ENCODE peak calls at places on chromosomes 7 and 10, in ten cellular contexts. O, N, E, J, G, W, X, L, V and H are unnamed samples.

GRCh38 chr10:89966211-89966610 is 264.8 kb downstream of the KIF20B start:
- DNase-seq in O (no peak), N (no peak), E (no peak), J (no peak), G (no peak), W (no peak), X (no peak), L (no peak), V (no peak), H (no peak)

GRCh38 chr7:30992414-30992813 is 28.7 kb downstream of the GHRHR start:
- DNase-seq in O (no peak), N (no peak), E (no peak), J (no peak), G (no peak), W (no peak), X (no peak), L (no peak), V (no peak), H (no peak)

GRCh38 chr7:142716596-142716995 is 32.7 kb upstream of the PRSS1 start:
- DNase-seq in O (no peak), N (no peak), E (no peak), J (no peak), G (no peak), W (no peak), X (no peak), L (no peak), V (no peak), H (no peak)

GRCh38 chr7:1567082-1567771 is 2.6 kb downstream of the PSMG3 start:
- DNase-seq in O (no peak), N (peak; percentile 68), E (no peak), J (no peak), G (no peak), W (no peak), X (no peak), L (no peak), V (no peak), H (peak; percentile 63)

GRCh38 chr7:134943785-134944400 is 42.4 kb upstream of the AGBL3 start:
- DNase-seq in O (peak; percentile 2), N (no peak), E (no peak), J (no peak), G (no peak), W (peak; percentile 8), X (no peak), L (no peak), V (peak; percentile 26), H (no peak)

GRCh38 chr10:78852856-78853255 is 215.9 kb upstream of the ZMIZ1 start:
- DNase-seq in O (no peak), N (peak; percentile 39), E (no peak), J (peak; percentile 69), G (no peak), W (no peak), X (peak; percentile 61), L (no peak), V (peak; percentile 4), H (peak; percentile 68)

GRCh38 chr7:157020514-157021070 is 10.1 kb upstream of the MNX1 start:
- DNase-seq in O (no peak), N (no peak), E (no peak), J (peak; percentile 41), G (no peak), W (no peak), X (peak; percentile 54), L (no peak), V (no peak), H (peak; percentile 31)

GRCh38 chr10:108000365-108000764 is 835.9 kb upstream of the SORCS1 start:
- DNase-seq in O (no peak), N (no peak), E (no peak), J (no peak), G (no peak), W (no peak), X (no peak), L (no peak), V (no peak), H (no peak)

GRCh38 chr7:16603633-16604032 is 41.9 kb downstream of the ANKMY2 start:
- DNase-seq in O (no peak), N (no peak), E (no peak), J (no peak), G (no peak), W (no peak), X (no peak), L (no peak), V (no peak), H (no peak)

GRCh38 chr10:29955308-29955935 is 104.0 kb downstream of the JCAD start:
- DNase-seq in O (no peak), N (no peak), E (no peak), J (peak; percentile 35), G (no peak), W (no peak), X (peak; percentile 40), L (no peak), V (no peak), H (peak; percentile 56)

GRCh38 chr7:90720970-90721768 is 125.0 kb downstream of the CDK14 start:
- DNase-seq in O (peak; percentile 34), N (peak; percentile 85), E (no peak), J (no peak), G (no peak), W (no peak), X (no peak), L (no peak), V (peak; percentile 52), H (no peak)

GRCh38 chr7:141483044-141483443 is 68.2 kb upstream of the AGK start:
- DNase-seq in O (no peak), N (no peak), E (no peak), J (no peak), G (no peak), W (no peak), X (no peak), L (no peak), V (peak; percentile 5), H (no peak)

GRCh38 chr10:14838582-14839304 is 637 bp downstream of the HSPA14 start:
- DNase-seq in O (peak; percentile 4), N (peak; percentile 30), E (peak; percentile 16), J (peak; percentile 66), G (peak; percentile 14), W (peak; percentile 75), X (peak; percentile 82), L (no peak), V (peak; percentile 40), H (peak; percentile 78)

GRCh38 chr7:108418941-108419340 is 37.3 kb downstream of the NRCAM start:
- DNase-seq in O (no peak), N (no peak), E (no peak), J (no peak), G (no peak), W (no peak), X (no peak), L (no peak), V (no peak), H (no peak)

GRCh38 chr7:22653981-22654380 is 73.0 kb upstream of the IL6 start:
- DNase-seq in O (peak; percentile 77), N (no peak), E (no peak), J (no peak), G (no peak), W (no peak), X (no peak), L (no peak), V (no peak), H (no peak)

GRCh38 chr7:155299539-155300202 is 2.0 kb downstream of the INSIG1 start:
- DNase-seq in O (no peak), N (no peak), E (no peak), J (no peak), G (peak; percentile 5), W (no peak), X (no peak), L (no peak), V (peak; percentile 46), H (no peak)

GRCh38 chr7:82211333-82211732 is 232.2 kb downstream of the CACNA2D1 start:
- DNase-seq in O (no peak), N (no peak), E (no peak), J (no peak), G (no peak), W (no peak), X (no peak), L (no peak), V (no peak), H (no peak)

GRCh38 chr10:30433286-30433778 is 652 bp upstream of the MAP3K8 start:
- DNase-seq in O (no peak), N (peak; percentile 80), E (peak; percentile 34), J (peak; percentile 74), G (peak; percentile 24), W (peak; percentile 88), X (peak; percentile 93), L (peak; percentile 95), V (peak; percentile 65), H (peak; percentile 85)

GRCh38 chr7:130668258-130669050 is at the start of gene COPG2:
- DNase-seq in O (peak; percentile 82), N (peak; percentile 89), E (peak; percentile 81), J (peak; percentile 87), G (peak; percentile 57), W (peak; percentile 95), X (peak; percentile 93), L (peak; percentile 71), V (peak; percentile 93), H (peak; percentile 92)

GRCh38 chr7:110881731-110882130 is 209.2 kb upstream of the LRRN3 start:
- DNase-seq in O (no peak), N (no peak), E (no peak), J (no peak), G (no peak), W (no peak), X (no peak), L (no peak), V (no peak), H (no peak)

GRCh38 chr10:116699049-116699782 is 43.1 kb downstream of the HSPA12A start:
- DNase-seq in O (no peak), N (no peak), E (no peak), J (no peak), G (no peak), W (no peak), X (no peak), L (no peak), V (no peak), H (no peak)

GRCh38 chr7:147311332-147311731 is 1194.7 kb downstream of the CNTNAP2 start:
- DNase-seq in O (no peak), N (no peak), E (no peak), J (no peak), G (no peak), W (no peak), X (no peak), L (no peak), V (peak; percentile 5), H (no peak)

GRCh38 chr10:132375116-132375794 is 21.7 kb upstream of the PWWP2B start:
- DNase-seq in O (no peak), N (no peak), E (no peak), J (no peak), G (no peak), W (peak; percentile 65), X (no peak), L (no peak), V (no peak), H (peak; percentile 56)

GRCh38 chr10:95240811-95241210 is 46.8 kb downstream of the ACSM6 start:
- DNase-seq in O (no peak), N (no peak), E (no peak), J (no peak), G (no peak), W (no peak), X (no peak), L (peak; percentile 48), V (no peak), H (no peak)

GRCh38 chr7:116495737-116496136 is 3.8 kb upstream of the CAV2 start:
- DNase-seq in O (no peak), N (no peak), E (no peak), J (no peak), G (no peak), W (no peak), X (no peak), L (no peak), V (no peak), H (no peak)

GRCh38 chr7:84042110-84042539 is 152.5 kb downstream of the SEMA3A start:
- DNase-seq in O (no peak), N (peak; percentile 26), E (no peak), J (no peak), G (no peak), W (no peak), X (peak; percentile 78), L (no peak), V (no peak), H (no peak)

GRCh38 chr10:78320990-78321389 is 287.3 kb downstream of the RPS24 start:
- DNase-seq in O (no peak), N (no peak), E (no peak), J (no peak), G (no peak), W (no peak), X (no peak), L (peak; percentile 13), V (no peak), H (no peak)

GRCh38 chr7:63899691-63900393 is 98.8 kb upstream of the ZNF722 start:
- DNase-seq in O (peak; percentile 26), N (no peak), E (peak; percentile 72), J (no peak), G (peak; percentile 55), W (no peak), X (no peak), L (no peak), V (peak; percentile 90), H (no peak)